ENCODE peak calls at places on chromosomes 11 and 22, in nine cellular contexts. One of them, this sample, is unnamed.

GRCh38 chr22:31630331-31631329 is 31.4 kb downstream of the PISD start:
- DNase-seq in mammary epithelial cell: peak
- DNase-seq in upper lobe of right lung: peak
- DNase-seq in bronchial epithelial cell: peak
- DNase-seq in psoas muscle: peak
- DNase-seq in epithelial cell of proximal tubule: no peak
- DNase-seq in spleen: peak
- DNase-seq in HEK293T: peak
- DNase-seq in tibial nerve: peak
- DNase-seq in this sample: no peak

GRCh38 chr11:104000798-104001197 is 35.6 kb upstream of the DDI1 start:
- DNase-seq in mammary epithelial cell: no peak
- DNase-seq in upper lobe of right lung: no peak
- DNase-seq in bronchial epithelial cell: no peak
- DNase-seq in psoas muscle: no peak
- DNase-seq in epithelial cell of proximal tubule: no peak
- DNase-seq in spleen: no peak
- DNase-seq in HEK293T: no peak
- DNase-seq in tibial nerve: no peak
- DNase-seq in this sample: no peak

GRCh38 chr22:43862074-43862881 is at the start of gene SULT4A1:
- DNase-seq in mammary epithelial cell: peak
- DNase-seq in upper lobe of right lung: peak
- DNase-seq in bronchial epithelial cell: no peak
- DNase-seq in psoas muscle: no peak
- DNase-seq in epithelial cell of proximal tubule: no peak
- DNase-seq in spleen: peak
- DNase-seq in HEK293T: peak
- DNase-seq in tibial nerve: no peak
- DNase-seq in this sample: no peak

GRCh38 chr11:1628506-1629325 is 859 bp upstream of the KRTAP5-5 start:
- DNase-seq in mammary epithelial cell: no peak
- DNase-seq in upper lobe of right lung: peak
- DNase-seq in bronchial epithelial cell: no peak
- DNase-seq in psoas muscle: peak
- DNase-seq in epithelial cell of proximal tubule: no peak
- DNase-seq in spleen: peak
- DNase-seq in HEK293T: peak
- DNase-seq in tibial nerve: no peak
- DNase-seq in this sample: no peak

GRCh38 chr22:37401861-37402506 is 25.3 kb downstream of the ELFN2 start:
- DNase-seq in mammary epithelial cell: no peak
- DNase-seq in upper lobe of right lung: no peak
- DNase-seq in bronchial epithelial cell: no peak
- DNase-seq in psoas muscle: no peak
- DNase-seq in epithelial cell of proximal tubule: no peak
- DNase-seq in spleen: no peak
- DNase-seq in HEK293T: no peak
- DNase-seq in tibial nerve: no peak
- DNase-seq in this sample: no peak

GRCh38 chr22:28986366-28986765 is 75.3 kb downstream of the C22orf31 start:
- DNase-seq in mammary epithelial cell: no peak
- DNase-seq in upper lobe of right lung: no peak
- DNase-seq in bronchial epithelial cell: no peak
- DNase-seq in psoas muscle: no peak
- DNase-seq in epithelial cell of proximal tubule: no peak
- DNase-seq in spleen: no peak
- DNase-seq in HEK293T: no peak
- DNase-seq in tibial nerve: no peak
- DNase-seq in this sample: no peak

GRCh38 chr22:23675502-23676415 is 15.1 kb upstream of the RGL4 start:
- DNase-seq in mammary epithelial cell: no peak
- DNase-seq in upper lobe of right lung: peak
- DNase-seq in bronchial epithelial cell: no peak
- DNase-seq in psoas muscle: no peak
- DNase-seq in epithelial cell of proximal tubule: peak
- DNase-seq in spleen: peak
- DNase-seq in HEK293T: no peak
- DNase-seq in tibial nerve: no peak
- DNase-seq in this sample: no peak

GRCh38 chr22:34946339-34946985 is 119.5 kb upstream of the ISX start:
- DNase-seq in mammary epithelial cell: peak
- DNase-seq in upper lobe of right lung: no peak
- DNase-seq in bronchial epithelial cell: no peak
- DNase-seq in psoas muscle: no peak
- DNase-seq in epithelial cell of proximal tubule: no peak
- DNase-seq in spleen: no peak
- DNase-seq in HEK293T: no peak
- DNase-seq in tibial nerve: no peak
- DNase-seq in this sample: no peak

GRCh38 chr11:13480198-13480597 is 15.6 kb downstream of the PTH start:
- DNase-seq in mammary epithelial cell: no peak
- DNase-seq in upper lobe of right lung: no peak
- DNase-seq in bronchial epithelial cell: no peak
- DNase-seq in psoas muscle: no peak
- DNase-seq in epithelial cell of proximal tubule: no peak
- DNase-seq in spleen: no peak
- DNase-seq in HEK293T: no peak
- DNase-seq in tibial nerve: no peak
- DNase-seq in this sample: no peak

GRCh38 chr22:46415816-46416536 is 80.5 kb downstream of the TRMU start:
- DNase-seq in mammary epithelial cell: no peak
- DNase-seq in upper lobe of right lung: no peak
- DNase-seq in bronchial epithelial cell: no peak
- DNase-seq in psoas muscle: no peak
- DNase-seq in epithelial cell of proximal tubule: no peak
- DNase-seq in spleen: no peak
- DNase-seq in HEK293T: no peak
- DNase-seq in tibial nerve: no peak
- DNase-seq in this sample: no peak

GRCh38 chr22:33605201-33605600 is 315.1 kb downstream of the LARGE1 start:
- DNase-seq in mammary epithelial cell: no peak
- DNase-seq in upper lobe of right lung: no peak
- DNase-seq in bronchial epithelial cell: no peak
- DNase-seq in psoas muscle: no peak
- DNase-seq in epithelial cell of proximal tubule: no peak
- DNase-seq in spleen: no peak
- DNase-seq in HEK293T: no peak
- DNase-seq in tibial nerve: no peak
- DNase-seq in this sample: no peak

GRCh38 chr22:40237788-40238424 is 60.2 kb downstream of the TNRC6B start:
- DNase-seq in mammary epithelial cell: no peak
- DNase-seq in upper lobe of right lung: no peak
- DNase-seq in bronchial epithelial cell: no peak
- DNase-seq in psoas muscle: no peak
- DNase-seq in epithelial cell of proximal tubule: no peak
- DNase-seq in spleen: no peak
- DNase-seq in HEK293T: no peak
- DNase-seq in tibial nerve: no peak
- DNase-seq in this sample: no peak

GRCh38 chr11:128492903-128493569 is 94.3 kb downstream of the ETS1 start:
- DNase-seq in mammary epithelial cell: no peak
- DNase-seq in upper lobe of right lung: no peak
- DNase-seq in bronchial epithelial cell: no peak
- DNase-seq in psoas muscle: no peak
- DNase-seq in epithelial cell of proximal tubule: no peak
- DNase-seq in spleen: no peak
- DNase-seq in HEK293T: no peak
- DNase-seq in tibial nerve: no peak
- DNase-seq in this sample: no peak

GRCh38 chr11:68927280-68928107 is 23.8 kb downstream of the IGHMBP2 start:
- DNase-seq in mammary epithelial cell: no peak
- DNase-seq in upper lobe of right lung: peak
- DNase-seq in bronchial epithelial cell: no peak
- DNase-seq in psoas muscle: no peak
- DNase-seq in epithelial cell of proximal tubule: no peak
- DNase-seq in spleen: peak
- DNase-seq in HEK293T: no peak
- DNase-seq in tibial nerve: no peak
- DNase-seq in this sample: no peak

GRCh38 chr11:2929880-2930704 is 872 bp upstream of the PHLDA2 start:
- DNase-seq in mammary epithelial cell: peak
- DNase-seq in upper lobe of right lung: peak
- DNase-seq in bronchial epithelial cell: peak
- DNase-seq in psoas muscle: peak
- DNase-seq in epithelial cell of proximal tubule: no peak
- DNase-seq in spleen: peak
- DNase-seq in HEK293T: peak
- DNase-seq in tibial nerve: no peak
- DNase-seq in this sample: no peak

GRCh38 chr22:22820626-22821025 is 67.0 kb upstream of the IGLL5 start:
- DNase-seq in mammary epithelial cell: no peak
- DNase-seq in upper lobe of right lung: no peak
- DNase-seq in bronchial epithelial cell: no peak
- DNase-seq in psoas muscle: no peak
- DNase-seq in epithelial cell of proximal tubule: no peak
- DNase-seq in spleen: peak
- DNase-seq in HEK293T: no peak
- DNase-seq in tibial nerve: no peak
- DNase-seq in this sample: no peak

GRCh38 chr11:2088284-2088683 is 50.9 kb downstream of the IGF2 start:
- DNase-seq in mammary epithelial cell: no peak
- DNase-seq in upper lobe of right lung: no peak
- DNase-seq in bronchial epithelial cell: no peak
- DNase-seq in psoas muscle: no peak
- DNase-seq in epithelial cell of proximal tubule: no peak
- DNase-seq in spleen: no peak
- DNase-seq in HEK293T: no peak
- DNase-seq in tibial nerve: no peak
- DNase-seq in this sample: no peak

GRCh38 chr11:65872555-65873279 is at the start of gene EFEMP2:
- DNase-seq in mammary epithelial cell: no peak
- DNase-seq in upper lobe of right lung: peak
- DNase-seq in bronchial epithelial cell: no peak
- DNase-seq in psoas muscle: peak
- DNase-seq in epithelial cell of proximal tubule: no peak
- DNase-seq in spleen: peak
- DNase-seq in HEK293T: no peak
- DNase-seq in tibial nerve: no peak
- DNase-seq in this sample: no peak

GRCh38 chr11:45094958-45095690 is 51.3 kb upstream of the PRDM11 start:
- DNase-seq in mammary epithelial cell: no peak
- DNase-seq in upper lobe of right lung: no peak
- DNase-seq in bronchial epithelial cell: no peak
- DNase-seq in psoas muscle: no peak
- DNase-seq in epithelial cell of proximal tubule: no peak
- DNase-seq in spleen: peak
- DNase-seq in HEK293T: no peak
- DNase-seq in tibial nerve: no peak
- DNase-seq in this sample: no peak

GRCh38 chr22:35472488-35472887 is 68.1 kb upstream of the RASD2 start:
- DNase-seq in mammary epithelial cell: no peak
- DNase-seq in upper lobe of right lung: no peak
- DNase-seq in bronchial epithelial cell: no peak
- DNase-seq in psoas muscle: no peak
- DNase-seq in epithelial cell of proximal tubule: no peak
- DNase-seq in spleen: no peak
- DNase-seq in HEK293T: no peak
- DNase-seq in tibial nerve: no peak
- DNase-seq in this sample: no peak

GRCh38 chr11:68143310-68143689 is 22.1 kb upstream of the CHKA start:
- DNase-seq in mammary epithelial cell: no peak
- DNase-seq in upper lobe of right lung: no peak
- DNase-seq in bronchial epithelial cell: no peak
- DNase-seq in psoas muscle: no peak
- DNase-seq in epithelial cell of proximal tubule: no peak
- DNase-seq in spleen: no peak
- DNase-seq in HEK293T: no peak
- DNase-seq in tibial nerve: no peak
- DNase-seq in this sample: no peak

GRCh38 chr11:36229091-36229490 is 60.1 kb downstream of the COMMD9 start:
- DNase-seq in mammary epithelial cell: no peak
- DNase-seq in upper lobe of right lung: no peak
- DNase-seq in bronchial epithelial cell: no peak
- DNase-seq in psoas muscle: no peak
- DNase-seq in epithelial cell of proximal tubule: no peak
- DNase-seq in spleen: no peak
- DNase-seq in HEK293T: no peak
- DNase-seq in tibial nerve: no peak
- DNase-seq in this sample: no peak

GRCh38 chr11:6576471-6577373 is 26.7 kb downstream of the RRP8 start:
- DNase-seq in mammary epithelial cell: no peak
- DNase-seq in upper lobe of right lung: no peak
- DNase-seq in bronchial epithelial cell: no peak
- DNase-seq in psoas muscle: no peak
- DNase-seq in epithelial cell of proximal tubule: no peak
- DNase-seq in spleen: no peak
- DNase-seq in HEK293T: no peak
- DNase-seq in tibial nerve: no peak
- DNase-seq in this sample: no peak

GRCh38 chr11:124801014-124801413 is 808 bp upstream of the MSANTD2 start:
- DNase-seq in mammary epithelial cell: peak
- DNase-seq in upper lobe of right lung: no peak
- DNase-seq in bronchial epithelial cell: peak
- DNase-seq in psoas muscle: no peak
- DNase-seq in epithelial cell of proximal tubule: no peak
- DNase-seq in spleen: no peak
- DNase-seq in HEK293T: no peak
- DNase-seq in tibial nerve: no peak
- DNase-seq in this sample: peak

GRCh38 chr22:46907578-46908215 is 145.2 kb downstream of the TBC1D22A start:
- DNase-seq in mammary epithelial cell: no peak
- DNase-seq in upper lobe of right lung: peak
- DNase-seq in bronchial epithelial cell: no peak
- DNase-seq in psoas muscle: no peak
- DNase-seq in epithelial cell of proximal tubule: no peak
- DNase-seq in spleen: no peak
- DNase-seq in HEK293T: no peak
- DNase-seq in tibial nerve: no peak
- DNase-seq in this sample: no peak

GRCh38 chr11:44430140-44430539 is 120.2 kb upstream of the ALX4 start:
- DNase-seq in mammary epithelial cell: peak
- DNase-seq in upper lobe of right lung: no peak
- DNase-seq in bronchial epithelial cell: peak
- DNase-seq in psoas muscle: no peak
- DNase-seq in epithelial cell of proximal tubule: no peak
- DNase-seq in spleen: no peak
- DNase-seq in HEK293T: no peak
- DNase-seq in tibial nerve: no peak
- DNase-seq in this sample: no peak

GRCh38 chr11:12126352-12127019 is 16.1 kb downstream of the MICAL2 start:
- DNase-seq in mammary epithelial cell: peak
- DNase-seq in upper lobe of right lung: peak
- DNase-seq in bronchial epithelial cell: peak
- DNase-seq in psoas muscle: no peak
- DNase-seq in epithelial cell of proximal tubule: peak
- DNase-seq in spleen: peak
- DNase-seq in HEK293T: no peak
- DNase-seq in tibial nerve: no peak
- DNase-seq in this sample: peak

GRCh38 chr11:132941024-132941646 is 591.2 kb downstream of the OPCML start:
- DNase-seq in mammary epithelial cell: peak
- DNase-seq in upper lobe of right lung: no peak
- DNase-seq in bronchial epithelial cell: peak
- DNase-seq in psoas muscle: no peak
- DNase-seq in epithelial cell of proximal tubule: no peak
- DNase-seq in spleen: no peak
- DNase-seq in HEK293T: no peak
- DNase-seq in tibial nerve: no peak
- DNase-seq in this sample: no peak

GRCh38 chr22:40391417-40391816 is 21.0 kb downstream of the SGSM3 start:
- DNase-seq in mammary epithelial cell: no peak
- DNase-seq in upper lobe of right lung: no peak
- DNase-seq in bronchial epithelial cell: no peak
- DNase-seq in psoas muscle: no peak
- DNase-seq in epithelial cell of proximal tubule: no peak
- DNase-seq in spleen: no peak
- DNase-seq in HEK293T: no peak
- DNase-seq in tibial nerve: no peak
- DNase-seq in this sample: no peak

This sample was measured in kidney epithelial cell.